ENCODE peak calls at places on chromosomes 16 and 17, in four cellular contexts. K is tibial artery, S is foreskin fibroblast, O is astrocyte of the spinal cord. G is an unnamed sample.

GRCh38 chr16:63174801-63175200 is 1138.6 kb upstream of the CDH8 start:
- DNase-seq in K (no peak), S (no peak), O (no peak), G (no peak)

GRCh38 chr17:43536236-43537088 is 9.7 kb downstream of the ETV4 start:
- DNase-seq in K (no peak), S (peak), O (peak), G (no peak)

GRCh38 chr17:28982191-28982793 is 23.5 kb downstream of the SEZ6 start:
- DNase-seq in K (peak), S (no peak), O (peak), G (no peak)

GRCh38 chr17:72466199-72466598 is 345.4 kb downstream of the SOX9 start:
- DNase-seq in K (no peak), S (peak), O (peak), G (no peak)

GRCh38 chr16:7437843-7438242 is 105.2 kb downstream of the RBFOX1 start:
- DNase-seq in K (no peak), S (no peak), O (no peak), G (no peak)

GRCh38 chr16:81649561-81649960 is 129.5 kb upstream of the PLCG2 start:
- DNase-seq in K (no peak), S (no peak), O (no peak), G (no peak)

GRCh38 chr16:85366031-85366763 is 246.9 kb upstream of the GSE1 start:
- DNase-seq in K (no peak), S (no peak), O (no peak), G (no peak)

GRCh38 chr16:25135239-25135878 is 23.8 kb downstream of the LCMT1 start:
- DNase-seq in K (no peak), S (peak), O (peak), G (peak)

GRCh38 chr17:28878981-28879380 is 18.6 kb downstream of the FLOT2 start:
- DNase-seq in K (no peak), S (peak), O (peak), G (no peak)

GRCh38 chr16:48659940-48660339 is 50.0 kb upstream of the N4BP1 start:
- DNase-seq in K (no peak), S (no peak), O (no peak), G (no peak)

GRCh38 chr16:89845417-89845816 is 17.1 kb downstream of the SPIRE2 start:
- DNase-seq in K (no peak), S (no peak), O (no peak), G (no peak)

GRCh38 chr17:4944163-4944553 is 4.1 kb downstream of the RNF167 start:
- DNase-seq in K (no peak), S (no peak), O (no peak), G (no peak)

GRCh38 chr17:9928601-9929341 is 23.7 kb upstream of the RCVRN start:
- DNase-seq in K (no peak), S (peak), O (peak), G (peak)

GRCh38 chr17:63481488-63481870 is 4.6 kb downstream of the ACE start:
- DNase-seq in K (no peak), S (no peak), O (no peak), G (no peak)

GRCh38 chr16:85856585-85856984 is 42.4 kb upstream of the IRF8 start:
- DNase-seq in K (no peak), S (no peak), O (no peak), G (no peak)

GRCh38 chr16:50193594-50193993 is 40.5 kb downstream of the TENT4B start:
- DNase-seq in K (no peak), S (no peak), O (no peak), G (no peak)

GRCh38 chr16:68310441-68311315 is at the start of the genes PRMT7 and SLC7A6OS:
- DNase-seq in K (peak), S (peak), O (peak), G (peak)

GRCh38 chr17:1997146-1997586 is 28.0 kb downstream of the RTN4RL1 start:
- DNase-seq in K (no peak), S (no peak), O (no peak), G (no peak)

GRCh38 chr16:4987580-4988374 is 29.6 kb downstream of the SEC14L5 start:
- DNase-seq in K (no peak), S (no peak), O (no peak), G (no peak)

GRCh38 chr17:61997649-61998048 is 67.4 kb downstream of the MED13 start:
- DNase-seq in K (no peak), S (peak), O (peak), G (no peak)

GRCh38 chr16:21116148-21116693 is 34.4 kb downstream of the DNAH3 start:
- DNase-seq in K (no peak), S (no peak), O (peak), G (no peak)

GRCh38 chr17:82228842-82229685 is at the start of gene SLC16A3:
- DNase-seq in K (no peak), S (peak), O (peak), G (no peak)

GRCh38 chr16:379183-379960 is 2.4 kb downstream of the PGAP6 start:
- DNase-seq in K (no peak), S (no peak), O (no peak), G (no peak)

GRCh38 chr17:68433211-68433610 is 24.1 kb downstream of the WIPI1 start:
- DNase-seq in K (no peak), S (no peak), O (no peak), G (no peak)

GRCh38 chr16:80664226-80664625 is 123.4 kb downstream of the DYNLRB2 start:
- DNase-seq in K (no peak), S (no peak), O (no peak), G (no peak)

GRCh38 chr17:77489898-77490265 is 349.1 kb downstream of the SEC14L1 start:
- DNase-seq in K (peak), S (no peak), O (no peak), G (no peak)

GRCh38 chr16:79261461-79261860 is 339.1 kb downstream of the MAF start:
- DNase-seq in K (no peak), S (no peak), O (no peak), G (no peak)

GRCh38 chr17:57195790-57196460 is 60.4 kb upstream of the MSI2 start:
- DNase-seq in K (no peak), S (no peak), O (no peak), G (no peak)

GRCh38 chr16:914453-914852 is 56.3 kb downstream of the LMF1 start:
- DNase-seq in K (no peak), S (peak), O (no peak), G (no peak)

GRCh38 chr17:72357764-72358365 is 237.0 kb downstream of the SOX9 start:
- DNase-seq in K (no peak), S (no peak), O (no peak), G (no peak)

GRCh38 chr17:56009795-56010715 is 143.2 kb upstream of the ANKFN1 start:
- DNase-seq in K (no peak), S (no peak), O (no peak), G (no peak)

GRCh38 chr16:88499314-88499713 is 46.2 kb downstream of the ZFPM1 start:
- DNase-seq in K (no peak), S (no peak), O (no peak), G (no peak)

GRCh38 chr16:15856901-15857778 is at the start of gene MYH11:
- DNase-seq in K (peak), S (no peak), O (no peak), G (no peak)

GRCh38 chr16:28981517-28981916 is 3.3 kb upstream of the LAT start:
- DNase-seq in K (no peak), S (no peak), O (no peak), G (no peak)

GRCh38 chr17:13525876-13526275 is 75.9 kb downstream of the HS3ST3A1 start:
- DNase-seq in K (no peak), S (no peak), O (no peak), G (no peak)

GRCh38 chr16:50035468-50035992 is 10.5 kb downstream of the CNEP1R1 start:
- DNase-seq in K (no peak), S (no peak), O (no peak), G (no peak)

GRCh38 chr16:12798846-12799245 is 4.8 kb downstream of the CPPED1 start:
- DNase-seq in K (no peak), S (no peak), O (no peak), G (no peak)
- TF ChIP-seq CTCF in K (no peak), S (no peak), O (no peak), G (no peak)

GRCh38 chr17:50033316-50033715 is 22.6 kb upstream of the ITGA3 start:
- DNase-seq in K (peak), S (no peak), O (no peak), G (no peak)
- H3K4me3 ChIP-seq in K (no peak), S (no peak), O (no peak), G (no peak)

GRCh38 chr16:86985656-86986030 is 331.5 kb downstream of the C16orf95 start:
- DNase-seq in K (no peak), S (no peak), O (no peak), G (no peak)

GRCh38 chr16:86984975-86985655 is 332.1 kb downstream of the C16orf95 start:
- DNase-seq in K (no peak), S (no peak), O (no peak), G (no peak)

GRCh38 chr16:86986809-86987487 is 330.2 kb downstream of the C16orf95 start:
- DNase-seq in K (no peak), S (no peak), O (no peak), G (no peak)

GRCh38 chr16:86984286-86984685 is 332.9 kb downstream of the C16orf95 start:
- DNase-seq in K (no peak), S (no peak), O (no peak), G (no peak)

DNA sequence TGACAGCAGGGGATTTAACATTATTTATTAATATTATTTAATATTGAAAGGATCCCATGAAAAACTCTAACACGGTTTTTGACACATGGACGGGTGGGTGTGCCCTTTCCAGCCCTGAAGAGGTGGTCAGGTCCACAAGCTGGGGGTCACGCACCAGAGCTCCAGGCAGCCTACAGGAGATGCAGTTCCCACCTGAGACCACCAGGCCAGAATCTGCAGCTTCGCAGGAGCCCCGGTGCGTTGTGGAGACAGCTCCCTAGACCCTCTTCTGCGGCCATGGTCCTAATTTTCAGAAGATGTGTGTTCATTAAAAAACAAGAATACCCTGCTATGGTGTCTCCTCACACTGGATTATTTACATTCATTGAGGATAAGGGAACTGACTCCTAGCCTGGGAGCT is 331.1 kb downstream of the C16orf95 start:
- DNase-seq in K (no peak), S (no peak), O (no peak), G (no peak)
- TF ChIP-seq CTCF in K (no peak), S (no peak), O (no peak), G (peak)

DNA sequence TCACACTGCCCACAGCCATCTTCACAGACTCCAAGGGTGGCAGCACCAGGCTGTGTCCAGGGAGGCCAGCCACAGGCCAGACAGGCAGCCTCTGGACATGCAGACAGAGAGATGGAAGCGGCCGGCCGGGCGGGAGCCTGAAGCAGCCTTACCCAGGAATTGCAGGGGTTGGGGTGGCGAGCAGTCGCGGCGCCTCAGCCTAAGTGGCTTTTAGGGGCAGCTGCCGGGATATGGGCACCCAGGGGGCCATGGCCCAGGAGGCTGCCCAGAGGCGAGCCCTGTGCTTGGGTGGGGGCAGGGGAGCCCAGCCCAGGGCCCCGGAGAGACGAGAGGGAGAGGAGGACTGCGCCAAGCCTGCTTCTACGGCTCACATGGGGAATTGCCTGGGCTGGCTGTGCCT is 1.5 kb upstream of the NHERF2 start:
- DNase-seq in K (no peak), S (no peak), O (no peak), G (no peak)
- H3K4me3 ChIP-seq in K (no peak), S (no peak), O (no peak), G (no peak)

DNA sequence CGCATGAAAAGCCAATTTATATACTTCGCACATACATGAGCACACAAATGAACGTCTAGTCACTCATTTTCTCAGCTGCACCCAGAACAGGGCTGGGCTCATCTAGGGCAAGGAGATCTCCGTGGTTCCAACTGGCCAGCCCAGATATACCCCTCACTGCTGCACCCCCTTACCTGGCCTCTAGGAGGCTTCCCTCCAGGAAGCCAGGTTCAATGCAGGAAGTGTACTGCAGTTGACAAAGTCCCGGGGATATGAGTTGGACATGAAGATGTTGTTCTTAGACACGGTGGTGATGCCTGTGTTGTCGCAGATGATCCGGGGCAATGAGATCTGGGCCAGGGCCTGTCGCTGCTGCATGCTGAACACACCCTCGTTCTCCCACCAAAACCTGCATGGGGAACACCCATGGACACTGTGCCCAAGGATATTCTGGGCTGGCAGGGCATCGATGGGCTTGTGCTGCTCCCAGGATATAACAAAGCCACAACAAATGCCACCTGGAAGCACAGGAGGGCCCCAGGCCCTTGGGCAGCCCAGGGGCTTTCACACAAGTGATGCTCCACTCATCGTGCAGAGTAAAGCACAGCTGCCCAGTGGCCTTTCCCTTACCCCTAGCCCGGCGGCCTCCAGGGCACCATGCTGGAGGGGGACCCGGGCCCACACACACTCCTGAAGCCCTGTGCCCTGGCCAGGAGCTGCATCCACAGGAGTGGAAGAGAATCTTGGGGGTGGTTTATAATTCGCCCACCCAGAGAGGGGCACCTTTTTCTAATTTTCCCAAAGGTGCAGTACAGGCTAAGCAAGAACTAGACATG is 10.1 kb downstream of the MPO start:
- DNase-seq in K (no peak), S (no peak), O (no peak), G (no peak)
- TF ChIP-seq CTCF in K (no peak), S (no peak), O (no peak), G (no peak)

GRCh38 chr16:3937066-3937875 is 56.8 kb upstream of the CREBBP start:
- DNase-seq in K (no peak), S (no peak), O (no peak), G (no peak)

GRCh38 chr16:3935921-3936320 is 55.4 kb upstream of the CREBBP start:
- DNase-seq in K (no peak), S (no peak), O (no peak), G (no peak)

GRCh38 chr16:3938843-3939624 is 58.5 kb upstream of the CREBBP start:
- DNase-seq in K (no peak), S (peak), O (peak), G (peak)

GRCh38 chr16:3934491-3935185 is 54.1 kb upstream of the CREBBP start:
- DNase-seq in K (no peak), S (no peak), O (no peak), G (no peak)

DNA sequence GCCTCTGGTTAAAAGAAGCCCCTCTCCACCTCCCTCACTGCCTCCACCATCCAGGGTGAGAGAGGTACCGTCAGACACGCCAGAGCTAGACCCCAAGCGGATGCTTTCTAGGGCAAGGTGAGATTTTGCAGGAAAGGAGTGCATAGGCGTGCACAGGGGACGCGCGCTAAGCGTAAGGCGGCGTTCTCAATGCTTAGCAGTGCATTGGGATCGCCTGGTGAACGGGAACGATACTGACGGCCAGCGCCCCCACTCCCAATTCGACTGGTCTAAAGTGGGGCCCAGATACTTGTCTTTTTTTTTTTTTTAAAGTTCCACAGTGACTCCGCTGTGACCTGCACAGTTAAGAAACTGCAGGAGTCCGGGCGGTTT is 57.9 kb upstream of the CREBBP start:
- DNase-seq in K (no peak), S (no peak), O (no peak), G (no peak)
- H3K4me3 ChIP-seq in K (peak), S (peak), O (peak), G (no peak)

GRCh38 chr17:38761612-38762011 is 9.1 kb downstream of the PSMB3 start:
- DNase-seq in K (no peak), S (no peak), O (peak), G (no peak)
- TF ChIP-seq CTCF in K (no peak), S (peak), O (peak), G (peak)

GRCh38 chr17:15232517-15232915 is 32.6 kb downstream of the PMP22 start:
- DNase-seq in K (no peak), S (no peak), O (no peak), G (no peak)
- H3K4me3 ChIP-seq in K (no peak), S (no peak), O (no peak), G (no peak)

GRCh38 chr16:66346221-66346620 is 20.3 kb upstream of the CDH5 start:
- DNase-seq in K (no peak), S (no peak), O (no peak), G (no peak)
- TF ChIP-seq CTCF in K (no peak), S (no peak), O (no peak), G (no peak)

GRCh38 chr17:31508310-31509094 is 117.0 kb downstream of the RAB11FIP4 start:
- DNase-seq in K (no peak), S (no peak), O (no peak), G (no peak)

GRCh38 chr17:31509095-31509804 is 117.8 kb downstream of the RAB11FIP4 start:
- DNase-seq in K (no peak), S (no peak), O (no peak), G (no peak)

GRCh38 chr17:31511176-31511540 is 119.7 kb downstream of the RAB11FIP4 start:
- DNase-seq in K (no peak), S (no peak), O (no peak), G (no peak)

GRCh38 chr17:31510273-31511175 is 119.0 kb downstream of the RAB11FIP4 start:
- DNase-seq in K (no peak), S (no peak), O (no peak), G (no peak)

DNA sequence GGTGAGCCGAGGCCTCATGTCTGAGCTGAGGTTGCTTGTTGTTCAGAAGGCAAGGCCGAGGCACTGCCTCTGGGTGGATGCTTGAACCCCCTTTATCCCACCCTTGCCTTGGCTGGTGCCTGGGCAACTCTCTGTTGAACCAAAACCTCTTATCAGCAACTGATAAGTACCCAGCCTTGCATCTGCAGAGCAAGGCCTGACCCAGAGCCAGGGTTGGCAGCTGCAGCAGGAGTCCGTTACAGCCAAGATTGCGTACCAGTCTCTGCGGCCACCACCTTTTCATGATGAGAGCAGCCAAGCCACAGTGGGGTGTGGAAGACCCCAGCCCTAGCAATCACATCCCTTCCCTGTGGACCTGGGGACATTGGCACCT is 118.3 kb downstream of the RAB11FIP4 start:
- DNase-seq in K (no peak), S (no peak), O (no peak), G (no peak)
- H3K4me3 ChIP-seq in K (no peak), S (no peak), O (no peak), G (no peak)

G was measured in AG04450.